ENCODE peak calls at places on chromosomes 7 and 10, in ten cellular contexts. N, L, D, V, B, X, I, Q, J and T are unnamed samples.

GRCh38 chr10:2464476-2464875 is 602.9 kb upstream of the PFKP start:
- DNase-seq in V (no peak), I (no peak), D (no peak), N (no peak), J (no peak), Q (no peak), X (no peak), B (no peak), L (no peak), T (no peak)

GRCh38 chr10:100642295-100642994 is 102.9 kb upstream of the PAX2 start:
- DNase-seq in N (no peak), L (peak; percentile 82), Q (no peak), B (no peak), I (no peak), X (no peak), D (no peak), J (no peak), V (no peak), T (no peak)

GRCh38 chr10:7767209-7767608 is 20.6 kb downstream of the KIN start:
- DNase-seq in L (no peak), Q (no peak), B (no peak), D (no peak), X (no peak), N (no peak), I (peak; percentile 24), J (no peak), V (no peak), T (no peak)

GRCh38 chr7:140673063-140673769 is 471 bp downstream of the ADCK2 start:
- DNase-seq in D (peak; percentile 23), Q (peak; percentile 61), B (peak; percentile 43), L (peak; percentile 78), N (peak; percentile 80), X (peak; percentile 29), V (peak; percentile 52), J (no peak), I (peak; percentile 56), T (peak; percentile 55)

GRCh38 chr7:66769833-66770512 is 29.4 kb downstream of the RABGEF1 start:
- DNase-seq in D (no peak), B (no peak), V (no peak), Q (no peak), I (no peak), L (no peak), N (no peak), J (no peak), X (no peak), T (no peak)

GRCh38 chr10:114571316-114571999 is 86.6 kb downstream of the ABLIM1 start:
- DNase-seq in N (no peak), B (no peak), D (peak; percentile 67), L (no peak), X (no peak), I (no peak), V (no peak), J (no peak), Q (no peak), T (no peak)

GRCh38 chr10:131318791-131319190 is 7.3 kb upstream of the TCERG1L start:
- DNase-seq in D (no peak), L (no peak), B (no peak), X (no peak), J (no peak), Q (no peak), N (no peak), V (no peak), I (no peak), T (no peak)

GRCh38 chr7:152056621-152057274 is 31.3 kb downstream of the GALNT11 start:
- DNase-seq in N (no peak), D (no peak), J (no peak), Q (no peak), L (no peak), B (no peak), V (no peak), X (no peak), I (no peak), T (no peak)

GRCh38 chr10:131117011-131117410 is 194.5 kb downstream of the TCERG1L start:
- DNase-seq in I (no peak), N (no peak), D (no peak), L (no peak), V (no peak), X (no peak), B (no peak), Q (no peak), J (no peak), T (no peak)

GRCh38 chr10:59876695-59877094 is 29.7 kb downstream of the CCDC6 start:
- DNase-seq in D (no peak), Q (no peak), N (no peak), V (no peak), J (no peak), L (no peak), X (no peak), I (peak; percentile 33), B (no peak), T (no peak)

GRCh38 chr7:113805976-113806375 is 112.8 kb downstream of the PPP1R3A start:
- DNase-seq in I (no peak), Q (no peak), V (no peak), X (no peak), N (no peak), L (no peak), B (no peak), D (no peak), J (no peak), T (no peak)

GRCh38 chr10:18793951-18794350 is 134.7 kb downstream of the ARL5B start:
- DNase-seq in B (no peak), V (no peak), L (no peak), D (peak; percentile 6), X (no peak), I (peak; percentile 14), J (peak; percentile 1), Q (peak; percentile 3), N (no peak), T (no peak)

GRCh38 chr10:97752956-97753355 is 16.0 kb downstream of the ZFYVE27 start:
- DNase-seq in V (no peak), Q (no peak), N (no peak), I (no peak), B (no peak), D (no peak), L (no peak), J (no peak), X (no peak), T (no peak)